ENCODE peak calls at places on chromosomes 16 and 17, in eight cellular contexts. K is cardiac muscle cell; A is CD4-positive, CD25-positive, alpha-beta regulatory T cell; Z is neural progenitor cell; Q is BE2C; O is NT2/D1; N is CD8-positive, alpha-beta T cell; W is heart right ventricle. U is an unnamed sample. For H3K4me1 and H3K9me3, the result is how much of the 10 kb centered on the place peaks cover.

GRCh38 chr17:164536-165235 is 16.8 kb downstream of the DOC2B start:
- DNase-seq in Q (peak), N (no peak), A (peak), W (no peak), Z (peak), K (peak), O (peak), U (no peak)

GRCh38 chr17:67515490-67516088 is 138.5 kb downstream of the PITPNC1 start:
- DNase-seq in Z (no peak), O (no peak), W (no peak), Q (no peak), N (no peak), K (no peak), A (no peak), U (no peak)

GRCh38 chr17:69945698-69946185 is 129.3 kb upstream of the KCNJ16 start:
- DNase-seq in O (no peak), A (no peak), Z (no peak), Q (no peak), W (no peak), N (no peak), K (no peak), U (no peak)

GRCh38 chr16:56776562-56776961 is 46.6 kb downstream of the NUP93 start:
- DNase-seq in K (peak), A (no peak), Q (peak), N (no peak), O (no peak), Z (no peak), W (peak), U (no peak)

GRCh38 chr16:64362193-64362592 is 759.7 kb downstream of the CDH11 start:
- DNase-seq in A (no peak), N (no peak), K (no peak), O (no peak), Z (no peak), Q (peak), W (no peak), U (no peak)

GRCh38 chr17:47739150-47739549 is 6.1 kb downstream of the TBX21 start:
- DNase-seq in A (no peak), O (no peak), W (no peak), Z (no peak), K (no peak), Q (no peak), N (no peak), U (no peak)

GRCh38 chr17:1112875-1113274 is 66.9 kb downstream of the ABR start:
- DNase-seq in K (no peak), O (no peak), Z (no peak), W (no peak), Q (no peak), A (no peak), N (no peak), U (no peak)

GRCh38 chr17:82674656-82675475 is 23.6 kb downstream of the RAB40B start:
- DNase-seq in A (no peak), N (no peak), Q (no peak), W (no peak), K (no peak), O (no peak), Z (no peak), U (no peak)

GRCh38 chr16:56956076-56956475 is 5.7 kb upstream of the CETP start:
- DNase-seq in Z (no peak), K (no peak), A (no peak), Q (no peak), N (no peak), O (no peak), W (no peak), U (no peak)

GRCh38 chr17:19554393-19554792 is 20.7 kb downstream of the SLC47A1 start:
- DNase-seq in Z (no peak), N (no peak), A (no peak), O (no peak), W (no peak), Q (no peak), K (peak), U (no peak)

GRCh38 chr16:12458591-12459400 is 344.9 kb downstream of the CPPED1 start:
- DNase-seq in O (no peak), W (peak), Z (no peak), K (peak), A (peak), Q (no peak), N (peak), U (peak)

GRCh38 chr16:71540-72341 is 690 bp downstream of the RHBDF1 start:
- DNase-seq in Q (no peak), A (no peak), O (no peak), N (no peak), Z (peak), W (peak), K (peak), U (no peak)

DNA sequence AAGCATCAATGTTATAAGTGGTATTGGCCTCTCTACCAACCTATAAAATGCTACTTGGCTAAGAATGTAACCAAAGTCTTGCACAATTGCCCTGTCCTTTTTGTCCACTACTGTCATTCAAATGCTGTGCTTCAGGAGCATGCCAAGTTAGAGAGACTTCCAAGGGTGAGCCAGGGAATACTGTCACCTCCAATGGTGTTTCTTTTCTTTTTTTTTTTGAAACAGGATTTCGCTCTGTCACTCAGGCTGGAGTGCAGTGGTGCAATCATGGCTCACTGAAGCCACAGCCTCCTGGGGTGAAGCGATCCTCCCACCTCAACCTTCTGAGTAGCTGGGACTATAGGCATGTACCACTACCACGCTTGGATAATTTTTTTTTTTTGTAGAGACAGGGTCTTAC is 43.7 kb upstream of the ERN1 start:
- DNase-seq in Z (no peak), A (no peak), K (no peak), N (no peak), O (no peak), Q (no peak), W (no peak), U (no peak)
- H3K4me1 ChIP-seq in Z (under half), A (under half), K (under half), N (under half), O (under half), Q (under half), W (half or more), U (under half)

DNA sequence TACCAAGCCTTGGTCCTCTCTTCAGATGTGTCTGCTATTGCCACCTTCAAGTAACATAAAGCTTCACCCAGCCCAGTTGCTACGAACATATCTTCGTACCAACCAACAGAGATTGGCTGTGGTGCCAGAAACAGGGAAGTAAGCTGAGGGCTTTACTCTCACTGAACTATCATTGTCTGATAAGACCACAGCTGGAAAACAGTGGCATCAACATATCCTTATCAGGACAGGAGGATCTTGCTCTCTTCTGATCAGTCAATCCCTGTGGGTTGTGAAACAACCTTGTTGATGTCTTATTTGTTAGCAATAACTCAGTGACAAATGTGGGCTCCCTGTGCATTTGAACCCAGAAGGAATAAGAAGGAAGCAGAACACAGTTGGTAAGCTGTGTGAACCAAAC is 446.3 kb upstream of the MAF start:
- DNase-seq in K (no peak), Q (no peak), N (no peak), A (no peak), W (no peak), Z (no peak), O (no peak), U (no peak)
- H3K9me3 ChIP-seq in K (under half), Q (under half), N (under half), A (under half), W (under half), Z (under half), O (under half), U (under half)

GRCh38 chr16:74926832-74927231 is 58.1 kb downstream of the WDR59 start:
- DNase-seq in N (no peak), W (no peak), Q (no peak), A (no peak), Z (no peak), K (no peak), O (no peak), U (no peak)

GRCh38 chr16:74922150-74923138 is 62.5 kb downstream of the WDR59 start:
- DNase-seq in W (no peak), N (no peak), K (peak), Z (no peak), O (no peak), Q (no peak), A (no peak), U (no peak)

GRCh38 chr16:74923766-74924460 is 61.0 kb downstream of the WDR59 start:
- DNase-seq in A (no peak), W (no peak), O (no peak), Q (no peak), Z (no peak), N (no peak), K (peak), U (no peak)

DNA sequence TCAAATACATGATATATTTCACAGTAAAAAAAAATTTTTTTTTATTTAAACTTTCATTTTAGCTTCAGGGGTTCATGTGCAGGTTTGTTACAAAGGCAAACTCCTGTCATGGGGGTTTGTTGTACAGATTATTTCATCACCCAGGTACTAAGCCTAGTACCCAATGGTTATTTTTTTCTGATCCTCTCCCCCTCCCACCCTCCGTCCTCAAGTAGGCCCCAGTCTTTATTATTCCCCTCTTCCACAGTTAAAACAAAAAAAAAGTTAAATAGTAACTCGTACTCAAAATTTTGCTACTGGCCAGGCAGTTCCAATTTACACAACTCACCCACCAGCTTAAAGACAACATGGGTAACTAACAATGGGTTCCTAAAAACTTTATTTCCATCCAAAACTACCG is 63.9 kb downstream of the WDR59 start:
- DNase-seq in O (no peak), A (no peak), Q (no peak), Z (no peak), K (no peak), N (no peak), W (no peak), U (no peak)
- H3K4me1 ChIP-seq in O (under half), A (under half), Q (under half), Z (under half), K (under half), N (under half), W (under half), U (under half)

DNA sequence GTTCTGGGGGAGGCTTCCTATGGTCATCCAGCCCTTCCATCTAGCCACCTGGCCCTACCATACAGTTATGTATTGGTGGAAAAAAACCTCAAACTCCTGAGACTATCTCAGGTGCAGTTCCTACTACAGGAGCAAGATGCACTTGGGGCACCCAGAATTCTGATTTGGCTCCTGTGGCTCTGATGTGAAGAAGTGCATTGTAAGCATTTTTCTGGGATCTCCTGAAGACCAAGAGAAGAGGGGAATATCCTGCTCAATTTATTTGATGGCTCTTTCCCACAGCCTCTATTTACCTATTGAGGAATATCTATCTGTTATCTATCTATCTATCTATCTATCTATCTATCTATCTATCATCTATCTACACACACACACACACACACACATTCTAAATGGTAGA is 1981.5 kb downstream of the TP53TG3F start:
- DNase-seq in Z (no peak), K (no peak), A (no peak), W (no peak), Q (no peak), O (no peak), N (no peak), U (no peak)
- H3K9me3 ChIP-seq in Z (under half), K (under half), A (under half), W (under half), Q (under half), O (under half), N (under half), U (under half)

GRCh38 chr16:81489547-81490267 is 45.1 kb downstream of the CMIP start:
- DNase-seq in Q (no peak), W (no peak), K (no peak), O (no peak), A (no peak), N (no peak), Z (no peak), U (no peak)

GRCh38 chr16:81492307-81492706 is 47.7 kb downstream of the CMIP start:
- DNase-seq in Q (no peak), K (no peak), O (no peak), N (no peak), W (no peak), A (no peak), Z (peak), U (no peak)

GRCh38 chr16:81493755-81494433 is 49.3 kb downstream of the CMIP start:
- DNase-seq in Q (no peak), O (no peak), N (peak), Z (no peak), A (no peak), W (no peak), K (peak), U (no peak)

GRCh38 chr16:81492965-81493754 is 48.6 kb downstream of the CMIP start:
- DNase-seq in O (no peak), A (no peak), W (no peak), Q (no peak), K (no peak), Z (no peak), N (no peak), U (no peak)

GRCh38 chr16:81491522-81492188 is 47.0 kb downstream of the CMIP start:
- DNase-seq in O (no peak), A (no peak), N (no peak), K (peak), Q (no peak), W (no peak), Z (no peak), U (no peak)
- H3K4me1 ChIP-seq in O (under half), A (under half), N (under half), K (under half), Q (under half), W (half or more), Z (under half), U (under half)

U was measured in naive thymus-derived CD4-positive, alpha-beta T cell.